ENCODE peak calls at places on chromosomes 1 and 21, in ten cellular contexts. F, O, Z, T, G, V, L, J, B and P are unnamed samples. For H3K4me1 and H3K36me3, the result is how much of the 10 kb centered on the place peaks cover.

GRCh38 chr21:44398499-44398898 is 45.1 kb downstream of the TRPM2 start:
- DNase-seq in T (no peak), F (no peak), G (no peak), V (peak), L (no peak), J (no peak), B (no peak), Z (no peak), O (no peak), P (no peak)

GRCh38 chr1:26378088-26378878 is 5.7 kb upstream of the ZNF683 start:
- DNase-seq in Z (peak), B (no peak), J (peak), F (peak), T (peak), V (no peak), O (peak), L (no peak), G (no peak), P (no peak)

GRCh38 chr1:226666714-226667113 is 72.4 kb downstream of the ITPKB start:
- DNase-seq in O (no peak), F (no peak), L (no peak), B (no peak), V (no peak), Z (no peak), G (no peak), J (no peak), T (no peak), P (no peak)

GRCh38 chr1:248670003-248670402 is 14.7 kb upstream of the OR2T27 start:
- DNase-seq in J (no peak), G (no peak), V (no peak), O (no peak), Z (no peak), L (no peak), B (no peak), T (no peak), F (no peak), P (no peak)

GRCh38 chr1:40450491-40451237 is 388 bp downstream of the ZFP69B start:
- DNase-seq in G (peak), F (peak), V (peak), O (no peak), J (peak), B (no peak), L (no peak), T (peak), Z (peak), P (peak)

GRCh38 chr21:25080161-25080560 is 527.1 kb downstream of the MRPL39 start:
- DNase-seq in G (no peak), V (no peak), B (no peak), T (no peak), F (no peak), O (no peak), L (no peak), Z (no peak), J (no peak), P (no peak)

GRCh38 chr1:172040466-172040865 is 199.2 kb downstream of the DNM3 start:
- DNase-seq in J (peak), O (no peak), Z (peak), T (peak), L (no peak), V (no peak), F (no peak), B (no peak), G (no peak), P (no peak)

GRCh38 chr1:203127672-203128611 is at the start of gene ADORA1:
- DNase-seq in F (no peak), O (peak), V (peak), L (peak), J (peak), T (peak), Z (no peak), B (peak), G (peak), P (peak)

GRCh38 chr1:234778215-234779159 is 168.5 kb upstream of the IRF2BP2 start:
- DNase-seq in L (no peak), B (peak), Z (peak), F (no peak), T (no peak), V (peak), O (no peak), G (no peak), J (no peak), P (peak)

GRCh38 chr21:15001113-15001512 is 63.7 kb downstream of the NRIP1 start:
- DNase-seq in F (no peak), V (no peak), B (no peak), T (no peak), J (no peak), O (no peak), L (no peak), G (no peak), Z (no peak), P (no peak)

GRCh38 chr1:43331688-43332087 is 5.9 kb upstream of the MPL start:
- DNase-seq in F (no peak), Z (no peak), B (no peak), G (no peak), J (no peak), L (no peak), T (no peak), V (no peak), O (no peak), P (no peak)

GRCh38 chr1:218025454-218025853 is 259.6 kb upstream of the RRP15 start:
- DNase-seq in G (no peak), B (no peak), J (peak), L (no peak), O (no peak), F (no peak), V (no peak), Z (no peak), T (no peak), P (no peak)

GRCh38 chr1:6440198-6441126 is 15.9 kb downstream of the ESPN start:
- DNase-seq in Z (no peak), J (peak), T (peak), L (no peak), F (peak), V (no peak), G (peak), O (peak), B (peak), P (no peak)

GRCh38 chr1:204366759-204367158 is 7.0 kb upstream of the PLEKHA6 start:
- DNase-seq in B (no peak), F (no peak), J (no peak), Z (no peak), L (no peak), V (no peak), G (no peak), T (no peak), O (peak), P (peak)

GRCh38 chr1:209652873-209653401 is 712 bp upstream of the LAMB3 start:
- DNase-seq in V (peak), L (peak), B (peak), J (peak), O (peak), Z (peak), G (peak), F (no peak), T (peak), P (peak)

GRCh38 chr1:5659606-5660005 is 332.6 kb downstream of the NPHP4 start:
- DNase-seq in J (no peak), L (no peak), F (no peak), T (no peak), Z (no peak), V (no peak), B (no peak), O (no peak), G (no peak), P (no peak)

GRCh38 chr1:52662645-52663313 is 29.8 kb downstream of the SHISAL2A start:
- DNase-seq in F (no peak), B (no peak), V (no peak), Z (peak), G (no peak), L (no peak), O (no peak), T (peak), J (peak), P (peak)

GRCh38 chr1:165696625-165697100 is 1.7 kb downstream of the ALDH9A1 start:
- DNase-seq in J (peak), Z (peak), O (no peak), B (no peak), F (no peak), G (no peak), T (peak), L (no peak), V (no peak), P (no peak)

GRCh38 chr1:230176871-230177411 is 109.9 kb downstream of the GALNT2 start:
- DNase-seq in V (peak), F (no peak), L (peak), Z (peak), J (peak), O (no peak), T (peak), G (peak), B (no peak), P (no peak)

GRCh38 chr1:28172690-28173150 is 3.8 kb downstream of the PTAFR start:
- DNase-seq in F (peak), T (peak), J (no peak), B (no peak), O (peak), V (no peak), L (no peak), G (no peak), Z (peak), P (no peak)

GRCh38 chr1:47178020-47178419 is 11.8 kb downstream of the PDZK1IP1 start:
- DNase-seq in O (no peak), V (no peak), G (no peak), L (no peak), B (no peak), Z (no peak), T (no peak), F (no peak), J (no peak), P (no peak)

GRCh38 chr1:18575620-18576019 is 55.0 kb upstream of the PAX7 start:
- DNase-seq in T (peak), O (no peak), L (peak), V (peak), G (peak), F (no peak), B (peak), J (peak), Z (peak), P (peak)

GRCh38 chr1:236948381-236948780 is 55.9 kb downstream of the MT1HL1 start:
- DNase-seq in J (no peak), B (no peak), O (no peak), Z (no peak), F (no peak), V (no peak), G (no peak), T (no peak), L (no peak), P (no peak)

GRCh38 chr1:44853201-44853600 is 10.1 kb upstream of the PTCH2 start:
- DNase-seq in F (no peak), T (no peak), O (no peak), G (no peak), B (no peak), Z (no peak), J (no peak), L (no peak), V (no peak), P (no peak)

GRCh38 chr1:226634611-226635246 is 86.2 kb downstream of the STUM start:
- DNase-seq in G (no peak), O (no peak), Z (no peak), B (peak), V (peak), L (no peak), F (no peak), T (no peak), J (no peak), P (no peak)

GRCh38 chr1:79355073-79355472 is 348.5 kb upstream of the ADGRL4 start:
- DNase-seq in T (peak), V (no peak), B (no peak), J (peak), G (no peak), Z (peak), F (no peak), O (no peak), L (no peak), P (no peak)

DNA sequence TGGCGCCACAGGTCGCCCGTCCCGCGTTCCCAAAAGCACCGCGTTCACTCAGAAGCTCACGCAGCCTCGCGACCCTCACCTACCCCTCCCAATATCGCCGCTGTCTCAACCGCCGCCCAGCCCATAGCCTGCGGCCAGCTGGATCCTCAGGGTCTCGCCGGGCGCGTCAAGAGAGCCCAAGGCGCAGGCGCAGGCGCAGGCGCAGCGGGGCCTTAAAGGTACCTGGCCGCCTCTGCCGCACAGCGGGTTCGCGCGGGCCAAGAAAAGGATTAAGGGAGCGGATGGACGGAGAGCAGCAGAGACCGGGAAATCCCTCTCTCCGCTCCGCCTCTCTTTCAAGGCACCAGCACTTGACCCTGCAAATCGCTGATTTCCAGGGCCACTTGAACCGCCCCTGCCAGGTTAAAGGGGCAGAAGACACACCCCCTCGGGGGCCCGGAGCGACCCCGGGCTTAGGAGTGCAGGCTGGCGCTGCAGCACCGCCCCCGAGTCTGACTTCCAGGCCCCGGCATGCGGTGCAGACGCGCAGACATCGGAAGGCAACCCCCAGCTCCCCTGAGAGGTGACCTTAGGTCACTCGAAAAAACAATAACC is at the start of gene NBPF20:
- DNase-seq in G (peak), O (peak), F (peak), Z (peak), B (peak), J (peak), T (peak), V (peak), L (peak), P (peak)
- H3K27ac ChIP-seq in G (peak), O (no peak), F (no peak), Z (peak), B (no peak), J (peak), T (no peak), V (no peak), L (peak), P (peak)

GRCh38 chr1:3173113-3173745 is 104.2 kb downstream of the PRDM16 start:
- DNase-seq in L (no peak), B (no peak), V (no peak), G (no peak), O (no peak), Z (no peak), F (no peak), T (no peak), J (no peak), P (no peak)
- H3K4me1 ChIP-seq in L (half or more), B (under half), V (under half), G (half or more), O (under half), Z (under half), F (under half), T (half or more), J (under half), P (under half)

GRCh38 chr1:12194666-12195216 is 27.9 kb downstream of the TNFRSF1B start:
- DNase-seq in L (no peak), T (no peak), B (no peak), Z (no peak), V (no peak), G (no peak), J (no peak), O (no peak), F (no peak), P (no peak)

GRCh38 chr1:12195416-12195815 is 28.6 kb downstream of the TNFRSF1B start:
- DNase-seq in V (no peak), B (no peak), F (no peak), Z (no peak), T (no peak), J (no peak), O (no peak), G (no peak), L (no peak), P (no peak)

GRCh38 chr1:12197483-12197880 is 30.7 kb downstream of the TNFRSF1B start:
- DNase-seq in O (no peak), V (no peak), Z (no peak), G (no peak), B (no peak), T (no peak), J (no peak), L (no peak), F (no peak), P (no peak)

GRCh38 chr1:12201343-12202189 is 28.3 kb upstream of the VPS13D start:
- DNase-seq in L (no peak), Z (no peak), O (no peak), T (no peak), F (peak), G (no peak), B (no peak), V (no peak), J (no peak), P (no peak)

GRCh38 chr1:12196641-12197482 is 30.1 kb downstream of the TNFRSF1B start:
- DNase-seq in G (no peak), B (peak), L (peak), Z (no peak), J (no peak), T (no peak), O (no peak), V (peak), F (no peak), P (peak)
- H3K36me3 ChIP-seq in G (under half), B (under half), L (under half), Z (half or more), J (under half), T (under half), O (under half), V (under half), F (under half), P (under half)

DNA sequence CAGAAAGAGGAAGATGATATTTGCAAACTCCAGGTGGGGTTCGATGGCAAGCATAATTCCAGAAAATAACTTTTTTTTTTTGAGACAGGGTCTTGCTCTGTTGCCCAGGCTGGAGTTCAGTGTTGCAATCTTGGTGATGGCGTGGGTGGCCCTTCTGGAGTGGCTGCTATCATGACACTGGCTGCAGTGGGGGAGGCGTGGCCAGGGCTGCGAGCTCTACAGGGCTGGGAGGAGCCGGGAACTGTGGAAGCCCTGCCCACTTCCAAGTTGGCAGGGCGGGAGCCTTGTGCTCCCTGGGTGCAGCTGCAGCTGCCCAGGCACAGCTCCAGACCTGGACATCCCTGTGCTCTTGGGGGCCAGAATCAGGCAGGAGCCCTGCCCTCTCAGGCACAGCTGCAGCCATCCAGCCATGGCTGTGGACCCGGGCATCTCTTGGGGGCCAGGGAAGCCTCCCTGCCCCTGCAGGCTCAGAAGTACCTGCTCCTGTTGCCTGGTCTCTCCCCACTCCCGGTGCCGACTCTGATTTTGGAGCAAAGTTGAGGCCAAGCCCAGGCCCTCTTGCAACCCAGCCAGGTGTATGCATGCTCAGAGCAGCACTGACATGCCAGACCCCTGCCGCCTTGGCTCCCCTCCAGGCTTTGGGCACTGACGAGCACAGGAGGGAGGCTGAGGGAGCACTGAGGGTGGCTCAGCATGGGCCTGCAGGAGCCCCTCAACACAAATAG is 7.2 kb upstream of the BCL10 start:
- DNase-seq in Z (no peak), F (no peak), T (no peak), V (no peak), O (no peak), B (peak), G (peak), L (no peak), J (no peak), P (peak)
- H3K27ac ChIP-seq in Z (no peak), F (no peak), T (no peak), V (no peak), O (no peak), B (no peak), G (no peak), L (no peak), J (no peak), P (no peak)

GRCh38 chr1:156193488-156194299 is at the start of gene SLC25A44:
- DNase-seq in J (peak), F (peak), L (peak), O (peak), Z (peak), V (peak), G (peak), T (peak), B (peak), P (peak)

GRCh38 chr1:156193208-156193487 is 756 bp upstream of the SLC25A44 start:
- DNase-seq in J (no peak), G (no peak), V (no peak), T (no peak), F (no peak), L (no peak), Z (no peak), B (no peak), O (no peak), P (no peak)

GRCh38 chr1:156195853-156196252 is 1.9 kb downstream of the SLC25A44 start:
- DNase-seq in T (no peak), B (no peak), J (no peak), F (no peak), O (no peak), G (no peak), L (no peak), V (no peak), Z (no peak), P (peak)

GRCh38 chr1:156196445-156196844 is 2.5 kb downstream of the SLC25A44 start:
- DNase-seq in G (no peak), F (no peak), L (no peak), V (no peak), O (no peak), Z (no peak), J (no peak), B (no peak), T (no peak), P (no peak)

DNA sequence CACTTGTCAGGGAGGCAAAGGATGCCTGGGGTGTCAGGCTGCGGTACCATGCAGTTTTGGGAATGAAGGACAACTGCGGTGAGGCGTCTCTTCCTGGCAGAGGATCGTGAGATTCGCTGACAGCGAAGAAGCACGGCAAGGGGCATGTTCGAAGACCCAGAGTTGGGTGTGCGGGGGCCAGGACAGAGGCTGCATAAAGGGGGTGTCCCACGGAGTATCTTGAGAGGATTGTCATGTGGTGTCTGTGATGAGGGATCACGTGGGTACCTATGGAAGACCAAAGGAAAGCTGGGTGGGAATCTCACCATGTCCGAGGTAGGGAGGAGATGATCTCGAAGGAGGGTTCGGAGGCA is 372 bp downstream of the SLC25A44 start:
- DNase-seq in L (no peak), O (no peak), G (no peak), J (peak), Z (no peak), V (no peak), B (no peak), F (no peak), T (no peak), P (peak)
- H3K4me1 ChIP-seq in L (half or more), O (under half), G (under half), J (under half), Z (under half), V (under half), B (under half), F (under half), T (under half), P (under half)

GRCh38 chr1:111192074-111192473 is 8.4 kb downstream of the DENND2D start:
- DNase-seq in T (no peak), O (no peak), F (no peak), J (no peak), V (no peak), B (no peak), L (no peak), G (no peak), Z (no peak), P (no peak)
- H3K36me3 ChIP-seq in T (under half), O (under half), F (half or more), J (under half), V (under half), B (half or more), L (under half), G (under half), Z (under half), P (under half)

GRCh38 chr1:225451340-225451739 is 23.5 kb upstream of the LBR start:
- DNase-seq in F (no peak), O (no peak), L (no peak), Z (no peak), V (no peak), J (no peak), G (no peak), T (no peak), B (peak), P (no peak)
- H3K27ac ChIP-seq in F (no peak), O (no peak), L (peak), Z (no peak), V (no peak), J (no peak), G (no peak), T (no peak), B (peak), P (no peak)